ENCODE peak calls at places on chromosomes 7 and 10, in six cellular contexts. M, N, F, K, L and Y are unnamed samples.
A peak's percentile ranks its signal among the peaks of the same experiment; 100 is the strongest.

GRCh38 chr7:101140339-101140699 is 13.4 kb downstream of the SERPINE1 start:
- DNase-seq in M (no peak), L (peak; percentile 23), F (no peak), K (no peak), N (no peak), Y (no peak)

GRCh38 chr7:43650457-43651052 is 67.6 kb downstream of the STK17A start:
- DNase-seq in M (no peak), N (no peak), L (no peak), K (peak; percentile 81), F (no peak), Y (no peak)

GRCh38 chr10:86139066-86139657 is 227.4 kb downstream of the GRID1 start:
- DNase-seq in F (no peak), M (peak; percentile 12), N (peak; percentile 60), L (no peak), K (no peak), Y (no peak)

GRCh38 chr10:114403545-114404161 is 649 bp downstream of the AFAP1L2 start:
- DNase-seq in M (no peak), F (no peak), L (no peak), N (no peak), K (no peak), Y (peak; percentile 47)

GRCh38 chr7:157685430-157686284 is 348.9 kb downstream of the DNAJB6 start:
- DNase-seq in N (no peak), L (no peak), K (peak; percentile 35), F (no peak), M (no peak), Y (no peak)

GRCh38 chr10:62172465-62172864 is 96.2 kb downstream of the RTKN2 start:
- DNase-seq in L (no peak), N (no peak), M (no peak), F (no peak), K (no peak), Y (no peak)

GRCh38 chr7:138434458-138435093 is 25.5 kb upstream of the TRIM24 start:
- DNase-seq in L (no peak), N (no peak), M (no peak), F (no peak), K (no peak), Y (no peak)

GRCh38 chr7:28941633-28942032 is 16.5 kb downstream of the TRIL start:
- DNase-seq in K (no peak), M (no peak), N (no peak), L (no peak), F (no peak), Y (no peak)

GRCh38 chr7:105096306-105096705 is 82.3 kb downstream of the KMT2E start:
- DNase-seq in N (no peak), M (no peak), F (no peak), L (no peak), K (no peak), Y (no peak)

GRCh38 chr10:36141786-36142560 is 499.9 kb upstream of the FZD8 start:
- DNase-seq in F (no peak), K (no peak), M (no peak), N (no peak), L (no peak), Y (no peak)

GRCh38 chr7:155512246-155512887 is 34.0 kb downstream of the CNPY1 start:
- DNase-seq in K (no peak), N (no peak), M (no peak), F (no peak), L (no peak), Y (no peak)